ENCODE peak calls at places on chromosomes 3 and 15, in four cellular contexts. B is mesenchymal stem cell, Q is neuronal stem cell, K is H9. N is an unnamed sample.

GRCh38 chr3:148218222-148218621 is 479.5 kb upstream of the AGTR1 start:
- DNase-seq in B (no peak), Q (no peak), K (no peak), N (no peak)

GRCh38 chr3:165502707-165503106 is 306.5 kb upstream of the SLITRK3 start:
- DNase-seq in Q (no peak), B (peak; percentile 4), K (no peak), N (no peak)

GRCh38 chr3:160956785-160957184 is 148.4 kb downstream of the B3GALNT1 start:
- DNase-seq in K (no peak), B (peak; percentile 31), Q (no peak), N (no peak)

GRCh38 chr3:196399485-196399945 is 32.7 kb downstream of the UBXN7 start:
- DNase-seq in B (peak; percentile 24), K (no peak), Q (no peak), N (peak; percentile 77)

GRCh38 chr15:57095896-57096295 is 177.5 kb downstream of the TCF12 start:
- DNase-seq in K (no peak), Q (no peak), B (no peak), N (no peak)

GRCh38 chr15:51550841-51551240 is 71.7 kb downstream of the DMXL2 start:
- DNase-seq in Q (no peak), B (no peak), K (no peak), N (no peak)

GRCh38 chr3:106534206-106534605 is 665.4 kb upstream of the CBLB start:
- DNase-seq in Q (no peak), B (peak; percentile 46), K (no peak), N (no peak)

GRCh38 chr15:56683925-56684324 is 49.4 kb downstream of the ZNF280D start:
- DNase-seq in B (no peak), K (no peak), Q (no peak), N (no peak)

GRCh38 chr3:187361835-187362234 is 6.3 kb upstream of the RTP4 start:
- DNase-seq in Q (no peak), B (no peak), K (no peak), N (no peak)

GRCh38 chr15:73873889-73874511 is 636 bp downstream of the TBC1D21 start:
- DNase-seq in Q (peak; percentile 41), K (peak; percentile 24), B (peak; percentile 62), N (peak; percentile 90)

GRCh38 chr15:62417444-62417843 is 252.4 kb upstream of the C2CD4B start:
- DNase-seq in Q (no peak), B (no peak), K (no peak), N (no peak)

GRCh38 chr15:101143321-101143720 is 108.5 kb downstream of the CHSY1 start:
- DNase-seq in Q (no peak), B (no peak), K (no peak), N (no peak)

GRCh38 chr3:99651561-99651960 is 13.2 kb downstream of the COL8A1 start:
- DNase-seq in B (peak; percentile 92), K (no peak), Q (no peak), N (peak; percentile 56)

GRCh38 chr3:196463478-196463756 is 31.2 kb upstream of the UBXN7 start:
- DNase-seq in Q (no peak), K (no peak), B (no peak), N (no peak)

GRCh38 chr3:101928890-101929289 is 79.6 kb downstream of the NFKBIZ start:
- DNase-seq in K (no peak), B (peak; percentile 68), Q (no peak), N (no peak)

GRCh38 chr15:70254186-70254974 is 156.7 kb upstream of the TLE3 start:
- DNase-seq in Q (no peak), K (no peak), B (no peak), N (no peak)

GRCh38 chr15:41407341-41407740 is 5.0 kb upstream of the NDUFAF1 start:
- DNase-seq in K (no peak), B (no peak), Q (no peak), N (no peak)

GRCh38 chr3:189734061-189734460 is 102.9 kb downstream of the TP63 start:
- DNase-seq in Q (no peak), K (no peak), B (no peak), N (no peak)

GRCh38 chr3:185552358-185552877 is at the start of gene LIPH:
- DNase-seq in Q (no peak), K (no peak), B (peak; percentile 12), N (no peak)

GRCh38 chr15:58229297-58229768 is 91.2 kb downstream of the AQP9 start:
- DNase-seq in K (peak; percentile 67), Q (no peak), B (peak; percentile 38), N (peak; percentile 36)

GRCh38 chr3:78844307-78844706 is 923.5 kb downstream of the ROBO1 start:
- DNase-seq in K (no peak), Q (no peak), B (no peak), N (no peak)

GRCh38 chr3:111392911-111393351 is 149.1 kb upstream of the CD96 start:
- DNase-seq in Q (no peak), K (no peak), B (peak; percentile 3), N (peak; percentile 9)

GRCh38 chr3:62027796-62028195 is 345.6 kb downstream of the FEZF2 start:
- DNase-seq in Q (no peak), B (no peak), K (no peak), N (no peak)

GRCh38 chr15:89132611-89133242 is 44.5 kb downstream of the ABHD2 start:
- DNase-seq in K (no peak), Q (no peak), B (no peak), N (no peak)

GRCh38 chr15:60574801-60575631 is 96.1 kb upstream of the ICE2 start:
- DNase-seq in K (no peak), B (peak; percentile 72), Q (no peak), N (peak; percentile 71)

GRCh38 chr3:142993958-142994442 is 7.4 kb upstream of the U2SURP start:
- DNase-seq in K (peak; percentile 45), Q (peak; percentile 67), B (peak; percentile 73), N (peak; percentile 93)

GRCh38 chr3:10599444-10599843 is 94.1 kb upstream of the ATP2B2 start:
- DNase-seq in K (no peak), Q (no peak), B (no peak), N (no peak)

DNA sequence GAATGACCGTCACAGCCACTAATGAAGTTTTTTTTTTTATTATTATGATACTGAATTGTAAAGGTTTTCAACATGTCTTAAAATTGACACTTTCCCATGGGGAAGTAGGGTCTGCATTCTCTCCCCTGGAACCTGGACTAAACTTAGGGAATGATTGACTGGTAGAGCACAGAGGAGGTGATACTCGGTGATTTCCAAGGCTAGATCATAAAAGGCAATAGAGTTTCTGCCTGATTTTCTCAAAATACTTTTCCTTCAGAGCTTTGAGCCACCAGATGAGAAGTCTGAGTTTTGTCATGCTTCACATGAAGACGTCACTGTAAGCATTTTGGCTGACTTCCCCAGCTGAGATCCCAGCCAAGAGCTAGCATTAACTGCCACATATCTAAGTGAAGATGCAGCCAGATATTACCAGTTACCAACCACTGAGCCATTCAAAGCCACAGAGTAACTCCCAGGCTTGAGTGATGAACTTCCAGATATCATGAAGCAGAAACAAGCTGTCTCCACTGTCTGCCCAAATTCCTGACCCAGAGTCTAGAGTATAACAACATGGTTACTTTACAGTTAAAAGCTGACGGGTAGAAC is 105.8 kb downstream of the LSAMP start:
- DNase-seq in K (no peak), Q (no peak), B (peak; percentile 48), N (no peak)
- H2BK12ac ChIP-seq in K (no peak overlapping the region), Q (no peak overlapping the region), B (no peak overlapping the region), N (no peak overlapping the region)

GRCh38 chr3:34073961-34074360 is 275.5 kb downstream of the PDCD6IP start:
- DNase-seq in B (no peak), Q (no peak), K (no peak), N (no peak)

GRCh38 chr3:34073141-34073540 is 274.7 kb downstream of the PDCD6IP start:
- DNase-seq in Q (no peak), K (no peak), B (no peak), N (no peak)

GRCh38 chr3:34067442-34068130 is 269.2 kb downstream of the PDCD6IP start:
- DNase-seq in K (no peak), B (no peak), Q (no peak), N (no peak)

GRCh38 chr3:34072297-34072696 is 273.9 kb downstream of the PDCD6IP start:
- DNase-seq in B (peak; percentile 22), K (no peak), Q (no peak), N (no peak)

DNA sequence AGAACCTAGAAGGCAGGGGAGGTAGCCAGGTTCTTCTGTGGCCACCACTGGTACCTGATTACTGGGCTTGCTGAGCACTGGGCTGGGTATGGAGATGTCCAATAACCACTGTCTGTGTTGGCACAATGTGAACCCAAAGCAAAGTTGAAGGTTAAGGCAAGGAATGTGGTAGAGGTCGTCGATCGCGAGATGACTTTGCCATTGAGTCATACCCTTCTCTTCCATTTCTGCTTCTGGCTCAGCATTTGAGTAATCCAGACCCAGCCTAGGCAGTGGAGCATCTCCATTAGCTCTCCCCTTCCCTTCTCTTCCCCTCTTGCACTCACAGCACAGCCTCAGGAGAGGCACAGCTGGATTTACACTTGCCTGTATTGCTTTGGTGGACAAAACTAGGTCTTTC is 272.4 kb downstream of the PDCD6IP start:
- DNase-seq in Q (no peak), B (no peak), K (no peak), N (no peak)
- H2BK12ac ChIP-seq in Q (no peak overlapping the region), B (no peak overlapping the region), K (no peak overlapping the region), N (no peak overlapping the region)

GRCh38 chr3:55584030-55584429 is 96.9 kb upstream of the WNT5A start:
- DNase-seq in B (no peak), Q (no peak), K (no peak), N (no peak)
- H2BK12ac ChIP-seq in B (no peak overlapping the region), Q (no peak overlapping the region), K (no peak overlapping the region), N (peak overlapping the region; percentile 19)

GRCh38 chr3:44031387-44032380 is 210.0 kb upstream of the TOPAZ1 start:
- DNase-seq in K (no peak), B (no peak), Q (no peak), N (no peak)

GRCh38 chr3:44029100-44029499 is 212.6 kb upstream of the TOPAZ1 start:
- DNase-seq in K (no peak), Q (no peak), B (no peak), N (no peak)

GRCh38 chr3:44033123-44033522 is 208.6 kb upstream of the TOPAZ1 start:
- DNase-seq in B (no peak), Q (no peak), K (no peak), N (no peak)

GRCh38 chr3:44030690-44031344 is 210.9 kb upstream of the TOPAZ1 start:
- DNase-seq in B (no peak), Q (no peak), K (no peak), N (no peak)

DNA sequence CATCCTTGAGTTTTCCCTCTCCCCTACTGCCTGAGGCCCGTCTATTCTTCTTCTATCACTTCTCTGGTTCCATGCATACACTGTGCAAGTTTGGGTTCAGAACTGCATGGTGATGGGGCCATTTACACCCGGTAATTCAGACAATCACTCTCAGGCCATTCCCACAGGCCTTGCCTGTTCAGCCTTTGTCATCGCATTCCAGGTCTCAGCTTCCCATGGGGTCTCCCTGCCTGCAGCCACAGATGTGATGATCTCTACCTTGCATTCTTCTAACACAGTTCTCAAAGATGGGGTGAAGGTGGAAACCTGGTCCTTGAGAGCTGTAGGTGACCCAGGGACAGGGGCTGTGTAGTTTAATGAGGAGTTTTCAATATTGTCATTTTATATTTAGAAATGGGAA is 209.2 kb upstream of the TOPAZ1 start:
- DNase-seq in K (no peak), Q (no peak), B (no peak), N (no peak)
- H2BK12ac ChIP-seq in K (no peak overlapping the region), Q (peak overlapping the region; percentile 19), B (no peak overlapping the region), N (no peak overlapping the region)

DNA sequence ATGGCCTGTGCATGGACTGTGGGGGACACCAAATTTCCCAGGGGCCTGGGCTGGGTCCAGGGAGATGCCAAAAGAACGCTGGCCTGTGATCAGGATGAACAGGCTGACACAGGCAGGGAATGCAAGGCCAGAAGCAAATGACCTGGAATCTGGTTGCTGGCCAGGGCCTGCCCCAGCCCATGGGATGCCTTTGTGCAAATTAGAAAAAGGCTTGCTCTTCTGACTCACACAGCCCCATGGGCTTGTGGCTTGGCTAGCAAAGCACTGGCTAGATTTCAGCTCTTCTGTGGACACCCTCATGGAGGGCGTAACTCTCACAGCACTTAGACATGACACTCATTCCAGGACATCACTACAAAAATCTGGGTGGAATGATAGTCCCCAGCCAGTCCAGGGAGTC is 356.0 kb downstream of the SHQ1 start:
- DNase-seq in Q (no peak), K (no peak), B (peak; percentile 75), N (peak; percentile 95)
- H2BK12ac ChIP-seq in Q (no peak overlapping the region), K (no peak overlapping the region), B (no peak overlapping the region), N (peak overlapping the region; percentile 28)

N was measured in trophoblast cell.